ENCODE peak calls at places on chromosomes 16 and 17, in nine cellular contexts. J is body of pancreas, W is heart right ventricle, Y is PC-3, U is suprapubic skin, T is IMR-90, K is astrocyte, H is left ventricle myocardium inferior, G is cardiac muscle cell. M is an unnamed sample.

GRCh38 chr17:35807371-35808144 is 1.7 kb upstream of the TAF15 start:
- DNase-seq in J (no peak), W (no peak), Y (peak; percentile 45), U (no peak), T (peak; percentile 74), K (peak; percentile 47), H (no peak), G (no peak), M (no peak)

GRCh38 chr17:50468120-50469004 is at the start of gene CHAD:
- DNase-seq in J (no peak), W (no peak), Y (no peak), U (no peak), T (no peak), K (no peak), H (no peak), G (no peak), M (no peak)

GRCh38 chr17:61699694-61700093 is 108.7 kb upstream of the NACA2 start:
- DNase-seq in J (no peak), W (no peak), Y (no peak), U (no peak), T (no peak), K (no peak), H (no peak), G (no peak), M (no peak)

GRCh38 chr17:18916816-18917496 is 35.0 kb upstream of the SLC5A10 start:
- DNase-seq in J (no peak), W (no peak), Y (peak; percentile 16), U (no peak), T (peak; percentile 45), K (no peak), H (no peak), G (no peak), M (no peak)

GRCh38 chr17:63480826-63481487 is 4.1 kb downstream of the ACE start:
- DNase-seq in J (no peak), W (no peak), Y (no peak), U (no peak), T (no peak), K (no peak), H (no peak), G (no peak), M (no peak)

GRCh38 chr16:71672125-71672524 is 46.1 kb downstream of the MARVELD3 start:
- DNase-seq in J (no peak), W (no peak), Y (no peak), U (no peak), T (no peak), K (no peak), H (no peak), G (no peak), M (no peak)

GRCh38 chr17:54899721-54900456 is 763 bp upstream of the TOM1L1 start:
- DNase-seq in J (no peak), W (no peak), Y (no peak), U (no peak), T (peak; percentile 4), K (no peak), H (no peak), G (peak; percentile 14), M (no peak)

GRCh38 chr17:10171057-10171456 is 27.3 kb downstream of the GAS7 start:
- DNase-seq in J (no peak), W (no peak), Y (no peak), U (peak; percentile 82), T (no peak), K (no peak), H (peak; percentile 57), G (no peak), M (no peak)

GRCh38 chr17:68460096-68460495 is 2.8 kb upstream of the WIPI1 start:
- DNase-seq in J (no peak), W (no peak), Y (no peak), U (no peak), T (no peak), K (no peak), H (no peak), G (no peak), M (no peak)

GRCh38 chr16:51374346-51374745 is 223.3 kb upstream of the SALL1 start:
- DNase-seq in J (no peak), W (no peak), Y (no peak), U (no peak), T (peak; percentile 81), K (peak; percentile 89), H (no peak), G (no peak), M (no peak)

GRCh38 chr17:62093188-62094155 is 28.4 kb upstream of the MED13 start:
- DNase-seq in J (no peak), W (no peak), Y (peak; percentile 97), U (no peak), T (peak; percentile 95), K (peak; percentile 99), H (no peak), G (no peak), M (no peak)

DNA sequence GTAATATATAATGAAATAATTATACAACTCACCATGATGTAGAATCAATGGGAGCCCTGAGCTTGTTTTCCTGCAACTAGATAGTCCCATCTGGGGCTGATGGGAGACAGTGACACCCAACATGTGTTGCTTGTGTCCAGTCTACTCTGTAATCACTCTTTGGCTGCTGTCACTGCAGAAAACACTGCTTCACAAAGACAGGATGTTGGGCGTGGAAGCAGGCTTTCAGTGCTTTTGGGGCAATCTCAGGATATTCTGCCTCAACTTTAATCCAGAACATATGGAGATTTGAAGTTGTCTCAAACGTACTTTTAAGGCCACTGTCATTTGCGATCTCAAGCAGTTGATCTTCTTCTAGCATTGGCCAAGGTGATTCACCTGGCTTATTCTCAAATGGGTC is 94.9 kb downstream of the CYTH1 start:
- DNase-seq in J (no peak), W (no peak), Y (no peak), U (no peak), T (no peak), K (no peak), H (no peak), G (no peak), M (no peak)
- H3K4me3 ChIP-seq in J (no peak overlapping the region), W (no peak overlapping the region), Y (no peak overlapping the region), U (no peak overlapping the region), T (no peak overlapping the region), K (no peak overlapping the region), H (no peak overlapping the region), G (no peak overlapping the region), M (no peak overlapping the region)

GRCh38 chr17:82269138-82269881 is 4.2 kb downstream of the CSNK1D start:
- DNase-seq in J (no peak), W (no peak), Y (no peak), U (no peak), T (no peak), K (no peak), H (no peak), G (no peak), M (no peak)

GRCh38 chr17:82267575-82268379 is 5.7 kb downstream of the CSNK1D start:
- DNase-seq in J (peak; percentile 96), W (peak; percentile 92), Y (peak; percentile 92), U (peak; percentile 96), T (peak; percentile 96), K (peak; percentile 95), H (peak; percentile 94), G (no peak), M (peak; percentile 97)

GRCh38 chr17:82270651-82271050 is 2.8 kb downstream of the CSNK1D start:
- DNase-seq in J (no peak), W (no peak), Y (no peak), U (no peak), T (no peak), K (no peak), H (no peak), G (no peak), M (no peak)

GRCh38 chr17:82271401-82271800 is 2.1 kb downstream of the CSNK1D start:
- DNase-seq in J (no peak), W (no peak), Y (no peak), U (no peak), T (no peak), K (no peak), H (no peak), G (no peak), M (no peak)

DNA sequence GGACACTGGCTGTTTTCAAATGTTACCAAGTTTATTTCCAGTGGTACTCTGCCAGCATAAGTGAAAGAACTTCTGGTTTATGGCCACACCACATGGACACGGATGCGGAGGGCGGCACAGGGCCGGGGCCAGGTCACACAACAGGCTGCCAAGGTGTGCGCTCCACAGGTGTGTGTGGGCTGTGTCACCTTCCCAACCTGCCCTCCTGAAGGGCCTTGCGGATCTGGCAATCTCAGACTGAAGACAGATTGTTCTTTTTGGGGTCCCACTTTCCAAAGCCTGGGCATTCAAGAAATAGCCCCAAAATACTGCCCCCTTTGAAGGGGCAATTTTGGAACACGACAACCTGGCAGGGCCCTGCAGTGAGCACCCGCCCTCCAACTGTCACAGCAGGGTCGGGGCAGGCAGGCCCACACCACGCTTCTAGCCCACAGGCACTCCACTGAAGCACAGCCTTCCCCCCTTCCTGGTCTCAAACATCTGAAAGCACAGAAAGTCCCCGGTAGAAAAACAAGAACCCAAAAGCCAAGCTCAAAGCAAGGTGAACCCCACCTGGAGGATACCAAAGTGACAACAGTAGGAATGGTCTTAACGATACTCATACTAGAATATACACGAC is 3.5 kb downstream of the CSNK1D start:
- DNase-seq in J (no peak), W (no peak), Y (no peak), U (no peak), T (no peak), K (no peak), H (no peak), G (no peak), M (no peak)
- H3K4me1 ChIP-seq in J (peaks cover 84% of the 10 kb centered on the region), W (peaks cover 77% of the 10 kb centered on the region), Y (peaks cover 65% of the 10 kb centered on the region), U (peaks cover 76% of the 10 kb centered on the region), T (peaks cover 44% of the 10 kb centered on the region), K (peaks cover 36% of the 10 kb centered on the region), H (peaks cover 92% of the 10 kb centered on the region), G (peaks cover 48% of the 10 kb centered on the region), M (peaks cover 20% of the 10 kb centered on the region)

GRCh38 chr16:67860589-67861398 is 12.1 kb upstream of the EDC4 start:
- DNase-seq in J (no peak), W (no peak), Y (peak; percentile 68), U (no peak), T (peak; percentile 64), K (peak; percentile 44), H (no peak), G (no peak), M (no peak)

GRCh38 chr16:67857547-67858233 is 10.2 kb upstream of the CENPT start:
- DNase-seq in J (peak; percentile 83), W (peak; percentile 79), Y (peak; percentile 95), U (peak; percentile 91), T (peak; percentile 92), K (peak; percentile 88), H (peak; percentile 61), G (no peak), M (peak; percentile 35)

GRCh38 chr16:67855789-67856188 is 8.3 kb upstream of the CENPT start:
- DNase-seq in J (peak; percentile 37), W (no peak), Y (no peak), U (no peak), T (no peak), K (no peak), H (no peak), G (no peak), M (no peak)

GRCh38 chr16:67856927-67857546 is 9.5 kb upstream of the CENPT start:
- DNase-seq in J (no peak), W (no peak), Y (no peak), U (no peak), T (no peak), K (no peak), H (no peak), G (no peak), M (no peak)

GRCh38 chr16:67858448-67858993 is 11.0 kb upstream of the CENPT start:
- DNase-seq in J (no peak), W (no peak), Y (no peak), U (no peak), T (no peak), K (no peak), H (no peak), G (no peak), M (no peak)
- H3K27ac ChIP-seq in J (peak overlapping the region; percentile 55), W (peak overlapping the region; percentile 59), Y (peak overlapping the region; percentile 97), U (peak overlapping the region; percentile 97), T (no peak overlapping the region), K (peak overlapping the region; percentile 98), H (peak overlapping the region; percentile 93), G (no peak overlapping the region), M (peak overlapping the region; percentile 70)

GRCh38 chr16:3004319-3004718 is 8.4 kb upstream of the CLDN9 start:
- DNase-seq in J (no peak), W (no peak), Y (no peak), U (no peak), T (no peak), K (no peak), H (no peak), G (peak; percentile 64), M (no peak)
- H3K4me3 ChIP-seq in J (no peak overlapping the region), W (no peak overlapping the region), Y (no peak overlapping the region), U (peak overlapping the region; percentile 42), T (peak overlapping the region; percentile 19), K (no peak overlapping the region), H (peak overlapping the region; percentile 60), G (peak overlapping the region; percentile 65), M (peak overlapping the region; percentile 26)

M was measured in ascending aorta.